ENCODE peak calls at places on chromosome 17, in seven cellular contexts. V, Q, X, Y, O, G and I are unnamed samples.

GRCh38 chr17:62860962-62861873 is 53.1 kb upstream of the MARCHF10 start:
- DNase-seq in X (no peak), Q (no peak), O (no peak), Y (no peak), G (no peak), V (no peak), I (peak; percentile 79)

GRCh38 chr17:19271751-19272357 is 34.7 kb downstream of the EPN2 start:
- DNase-seq in V (no peak), X (no peak), Q (no peak), O (peak; percentile 61), Y (no peak), G (no peak), I (no peak)

GRCh38 chr17:42667088-42667951 is 8.2 kb downstream of the TUBG2 start:
- DNase-seq in G (peak; percentile 90), O (peak; percentile 78), Y (peak; percentile 93), V (peak; percentile 75), X (no peak), Q (no peak), I (peak; percentile 94)

GRCh38 chr17:76385892-76386786 is 1.7 kb downstream of the SPHK1 start:
- DNase-seq in X (peak; percentile 54), O (peak; percentile 84), V (peak; percentile 78), Y (peak; percentile 92), G (peak; percentile 84), Q (peak; percentile 87), I (peak; percentile 57)

GRCh38 chr17:75485688-75486087 is 29.3 kb downstream of the TMEM94 start:
- DNase-seq in O (no peak), Y (no peak), G (no peak), V (no peak), X (no peak), Q (peak; percentile 29), I (no peak)

GRCh38 chr17:54013117-54013516 is 190.4 kb downstream of the KIF2B start:
- DNase-seq in Q (no peak), X (no peak), G (no peak), V (no peak), O (no peak), Y (no peak), I (no peak)

GRCh38 chr17:15216481-15216880 is 48.6 kb downstream of the PMP22 start:
- DNase-seq in Q (no peak), X (no peak), V (no peak), Y (no peak), O (no peak), G (no peak), I (no peak)

GRCh38 chr17:49280918-49281317 is 50.3 kb upstream of the PHOSPHO1 start:
- DNase-seq in V (no peak), X (no peak), G (no peak), Y (no peak), Q (no peak), O (no peak), I (no peak)

GRCh38 chr17:48612456-48612853 is 1.6 kb upstream of the HOXB7 start:
- DNase-seq in G (no peak), Q (no peak), V (no peak), O (no peak), X (no peak), Y (peak; percentile 36), I (no peak)

GRCh38 chr17:78935419-78936323 is 10.5 kb upstream of the TIMP2 start:
- DNase-seq in G (no peak), V (peak; percentile 98), O (peak; percentile 97), X (peak; percentile 87), Q (no peak), Y (peak; percentile 99), I (no peak)

GRCh38 chr17:43998552-43998951 is 5.9 kb upstream of the NAGS start:
- DNase-seq in G (no peak), O (peak; percentile 53), V (peak; percentile 84), X (no peak), Q (peak; percentile 1), Y (peak; percentile 71), I (no peak)

GRCh38 chr17:36001109-36001735 is at the start of gene CCL15:
- DNase-seq in G (no peak), O (no peak), X (no peak), V (no peak), Y (no peak), Q (no peak), I (no peak)

GRCh38 chr17:15247891-15248529 is 17.1 kb downstream of the PMP22 start:
- DNase-seq in O (peak; percentile 17), Q (no peak), V (no peak), G (no peak), X (no peak), Y (peak; percentile 32), I (no peak)

GRCh38 chr17:7041607-7042506 is 2.0 kb downstream of the SLC16A11 start:
- DNase-seq in Q (no peak), G (no peak), O (no peak), V (no peak), X (no peak), Y (no peak), I (no peak)